ENCODE peak calls at places on chromosomes 1 and 21, in four cellular contexts. A is PC-3, X is HCT116, K is mesendoderm. U is an unnamed sample.

GRCh38 chr1:8211620-8212442 is 106.1 kb upstream of the SLC45A1 start:
- DNase-seq in X (peak), A (peak), K (peak), U (peak)

GRCh38 chr1:166910396-166910994 is 34.4 kb upstream of the TADA1 start:
- DNase-seq in A (peak), X (peak), K (peak), U (peak)

GRCh38 chr1:202202500-202203168 is 9.0 kb downstream of the LGR6 start:
- DNase-seq in X (no peak), K (no peak), A (no peak), U (no peak)

GRCh38 chr21:31537872-31538576 is 121.5 kb upstream of the SOD1 start:
- DNase-seq in K (no peak), A (no peak), X (no peak), U (peak)

GRCh38 chr1:44714532-44714931 is 16.4 kb downstream of the RNU5D-1 start:
- DNase-seq in X (no peak), K (no peak), A (no peak), U (no peak)

GRCh38 chr1:66937529-66938234 is 12.9 kb downstream of the MIER1 start:
- DNase-seq in X (no peak), A (no peak), K (no peak), U (no peak)

GRCh38 chr1:236137285-236137852 is 5.0 kb upstream of the GPR137B start:
- DNase-seq in A (no peak), X (peak), K (peak), U (peak)

GRCh38 chr1:48807599-48808260 is 31.0 kb upstream of the BEND5 start:
- DNase-seq in K (no peak), A (no peak), X (no peak), U (no peak)

GRCh38 chr1:157115851-157116734 is 16.5 kb upstream of the ETV3L start:
- DNase-seq in A (no peak), X (no peak), K (no peak), U (no peak)

GRCh38 chr1:200372095-200372884 is 37.5 kb downstream of the ZNF281 start:
- DNase-seq in K (peak), X (peak), A (peak), U (peak)

GRCh38 chr1:10283318-10283984 is 73.1 kb downstream of the KIF1B start:
- DNase-seq in K (peak), X (no peak), A (no peak), U (no peak)

GRCh38 chr1:34009340-34009975 is 145.6 kb downstream of the HMGB4 start:
- DNase-seq in A (no peak), K (no peak), X (no peak), U (no peak)

GRCh38 chr1:121586369-121587229 is 401.8 kb downstream of the SRGAP2C start:
- DNase-seq in X (no peak), A (peak), K (peak), U (peak)

GRCh38 chr1:109821831-109822745 is 58.4 kb upstream of the EPS8L3 start:
- DNase-seq in X (no peak), A (peak), K (peak), U (no peak)

GRCh38 chr1:203627819-203628184 is 1.2 kb downstream of the ATP2B4 start:
- DNase-seq in K (no peak), A (peak), X (no peak), U (no peak)

GRCh38 chr21:41458559-41458958 is 32.5 kb downstream of the MX1 start:
- DNase-seq in A (no peak), X (no peak), K (no peak), U (no peak)

GRCh38 chr1:110672001-110672752 is 2.6 kb downstream of the KCNA3 start:
- DNase-seq in K (peak), A (no peak), X (no peak), U (peak)

GRCh38 chr1:179082308-179083030 is 599 bp downstream of the TOR3A start:
- DNase-seq in K (no peak), X (no peak), A (peak), U (peak)

GRCh38 chr1:51301844-51302162 is 28.6 kb downstream of the TTC39A start:
- DNase-seq in X (no peak), A (no peak), K (no peak), U (no peak)

GRCh38 chr1:107963601-107964396 is 1.2 kb downstream of the VAV3 start:
- DNase-seq in X (no peak), A (no peak), K (peak), U (peak)

GRCh38 chr1:90963651-90964050 is 58.2 kb downstream of the ZNF644 start:
- DNase-seq in K (no peak), X (no peak), A (peak), U (no peak)

GRCh38 chr1:150256549-150257341 is 829 bp upstream of the CA14 start:
- DNase-seq in K (peak), X (no peak), A (no peak), U (peak)

GRCh38 chr1:65042467-65042866 is 76.1 kb upstream of the JAK1 start:
- DNase-seq in A (no peak), K (no peak), X (no peak), U (no peak)

GRCh38 chr1:41379741-41380130 is 18.5 kb downstream of the FOXO6 start:
- DNase-seq in K (no peak), A (no peak), X (no peak), U (no peak)

GRCh38 chr1:194026422-194026821 is 840.0 kb upstream of the B3GALT2 start:
- DNase-seq in K (no peak), X (no peak), A (no peak), U (no peak)

GRCh38 chr1:164602480-164603093 is 43.6 kb downstream of the PBX1 start:
- DNase-seq in X (no peak), K (peak), A (peak), U (peak)

GRCh38 chr21:33434770-33435360 is 31.7 kb downstream of the IFNGR2 start:
- DNase-seq in A (peak), X (no peak), K (no peak), U (no peak)

GRCh38 chr21:15617968-15618367 is 111.8 kb upstream of the USP25 start:
- DNase-seq in K (peak), A (peak), X (no peak), U (peak)

GRCh38 chr1:66705100-66705499 is 47.2 kb upstream of the DYNLT5 start:
- DNase-seq in A (no peak), X (no peak), K (no peak), U (no peak)

GRCh38 chr21:36291509-36291908 is 28.5 kb upstream of the MORC3 start:
- DNase-seq in A (no peak), X (no peak), K (no peak), U (no peak)
- H3K4me2 ChIP-seq in A (no peak), X (no peak), K (no peak), U (no peak)

GRCh38 chr1:17498214-17498613 is 41.3 kb upstream of the ARHGEF10L start:
- DNase-seq in A (no peak), K (no peak), X (no peak), U (no peak)
- H3K4me2 ChIP-seq in A (no peak), K (no peak), X (no peak), U (no peak)

GRCh38 chr1:210262897-210263272 is 30.3 kb downstream of the SERTAD4 start:
- DNase-seq in A (peak), X (no peak), K (no peak), U (no peak)

GRCh38 chr1:210264521-210265380 is 32.2 kb downstream of the SERTAD4 start:
- DNase-seq in K (peak), A (no peak), X (no peak), U (peak)

GRCh38 chr1:210260087-210260486 is 27.5 kb downstream of the SERTAD4 start:
- DNase-seq in X (no peak), A (no peak), K (no peak), U (no peak)

GRCh38 chr1:210263963-210264362 is 31.4 kb downstream of the SERTAD4 start:
- DNase-seq in X (no peak), K (no peak), A (no peak), U (no peak)

GRCh38 chr1:210262167-210262896 is 29.7 kb downstream of the SERTAD4 start:
- DNase-seq in K (no peak), A (peak), X (no peak), U (no peak)
- H3K4me2 ChIP-seq in K (no peak), A (peak), X (no peak), U (no peak)

GRCh38 chr1:116224111-116224510 is 112.9 kb downstream of the MAB21L3 start:
- DNase-seq in A (no peak), K (no peak), X (no peak), U (no peak)
- H3K4me2 ChIP-seq in A (no peak), K (no peak), X (no peak), U (no peak)

GRCh38 chr1:240099329-240099728 is 7.6 kb downstream of the FMN2 start:
- DNase-seq in K (no peak), X (no peak), A (no peak), U (no peak)
- H3K4me2 ChIP-seq in K (no peak), X (no peak), A (peak), U (peak)

GRCh38 chr1:198228925-198229324 is 72.1 kb downstream of the NEK7 start:
- DNase-seq in A (no peak), X (no peak), K (no peak), U (no peak)

GRCh38 chr1:198231776-198232175 is 75.0 kb downstream of the NEK7 start:
- DNase-seq in K (no peak), A (no peak), X (no peak), U (no peak)

GRCh38 chr1:198234511-198235251 is 77.9 kb downstream of the NEK7 start:
- DNase-seq in A (peak), X (no peak), K (peak), U (no peak)

GRCh38 chr1:198232407-198232806 is 75.6 kb downstream of the NEK7 start:
- DNase-seq in K (no peak), A (no peak), X (no peak), U (peak)

GRCh38 chr1:198232940-198233675 is 76.3 kb downstream of the NEK7 start:
- DNase-seq in K (no peak), A (no peak), X (no peak), U (no peak)
- H3K4me2 ChIP-seq in K (no peak), A (no peak), X (no peak), U (no peak)

GRCh38 chr1:170872663-170873062 is 62.7 kb upstream of the MROH9 start:
- DNase-seq in A (no peak), X (no peak), K (no peak), U (no peak)
- H3K4me2 ChIP-seq in A (no peak), X (no peak), K (no peak), U (no peak)

GRCh38 chr1:227603327-227603726 is 40.0 kb downstream of the ZNF678 start:
- DNase-seq in A (no peak), K (no peak), X (no peak), U (no peak)
- H3K4me2 ChIP-seq in A (no peak), K (no peak), X (no peak), U (no peak)

DNA sequence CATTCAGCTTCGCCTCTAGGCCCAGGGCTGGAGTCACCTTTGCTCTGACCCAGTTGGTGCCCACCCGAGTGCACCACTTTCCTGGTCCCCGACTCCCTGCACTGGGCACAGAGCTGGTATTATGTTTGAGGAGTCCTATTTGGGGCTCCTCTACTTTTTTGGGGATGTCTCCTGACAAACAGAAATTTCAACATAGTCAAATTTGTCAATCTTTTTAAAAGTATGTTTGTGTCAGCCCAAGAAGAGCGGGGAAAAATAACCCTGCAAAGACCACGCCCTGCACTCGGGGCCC is 11.6 kb downstream of the FAM229A start:
- DNase-seq in K (no peak), X (no peak), A (no peak), U (no peak)
- H3K4me2 ChIP-seq in K (no peak), X (peak), A (peak), U (no peak)